ENCODE peak calls at places on chromosomes 16 and 17, in five cellular contexts. One of them, this sample, is unnamed.

GRCh38 chr16:15865742-15866141 is 8.9 kb upstream of the MYH11 start:
- DNase-seq in neural crest cell: no peak
- DNase-seq in endothelial cell: no peak
- DNase-seq in Calu3: no peak
- DNase-seq in progenitor cell of endocrine pancreas: no peak
- DNase-seq in this sample: no peak

GRCh38 chr17:28745777-28746473 is 2.1 kb downstream of the TRAF4 start:
- DNase-seq in neural crest cell: no peak
- DNase-seq in endothelial cell: no peak
- DNase-seq in Calu3: peak
- DNase-seq in progenitor cell of endocrine pancreas: no peak
- DNase-seq in this sample: no peak

GRCh38 chr17:67474081-67474661 is 97.1 kb downstream of the PITPNC1 start:
- DNase-seq in neural crest cell: no peak
- DNase-seq in endothelial cell: no peak
- DNase-seq in Calu3: no peak
- DNase-seq in progenitor cell of endocrine pancreas: no peak
- DNase-seq in this sample: no peak

GRCh38 chr17:75102385-75102821 is 7.4 kb upstream of the ARMC7 start:
- DNase-seq in neural crest cell: no peak
- DNase-seq in endothelial cell: no peak
- DNase-seq in Calu3: no peak
- DNase-seq in progenitor cell of endocrine pancreas: no peak
- DNase-seq in this sample: no peak

GRCh38 chr17:40314557-40314953 is 5.6 kb downstream of the RARA start:
- DNase-seq in neural crest cell: no peak
- DNase-seq in endothelial cell: no peak
- DNase-seq in Calu3: peak
- DNase-seq in progenitor cell of endocrine pancreas: no peak
- DNase-seq in this sample: peak

GRCh38 chr17:57589151-57590034 is 155.7 kb downstream of the CCDC182 start:
- DNase-seq in neural crest cell: no peak
- DNase-seq in endothelial cell: no peak
- DNase-seq in Calu3: no peak
- DNase-seq in progenitor cell of endocrine pancreas: no peak
- DNase-seq in this sample: no peak

GRCh38 chr17:55289106-55289446 is 24.3 kb downstream of the HLF start:
- DNase-seq in neural crest cell: no peak
- DNase-seq in endothelial cell: no peak
- DNase-seq in Calu3: no peak
- DNase-seq in progenitor cell of endocrine pancreas: no peak
- DNase-seq in this sample: no peak

GRCh38 chr17:32256695-32257013 is 9.0 kb upstream of the RHBDL3 start:
- DNase-seq in neural crest cell: no peak
- DNase-seq in endothelial cell: no peak
- DNase-seq in Calu3: no peak
- DNase-seq in progenitor cell of endocrine pancreas: no peak
- DNase-seq in this sample: no peak

GRCh38 chr17:48586355-48586924 is 3.6 kb downstream of the HOXB3 start:
- DNase-seq in neural crest cell: no peak
- DNase-seq in endothelial cell: no peak
- DNase-seq in Calu3: peak
- DNase-seq in progenitor cell of endocrine pancreas: no peak
- DNase-seq in this sample: peak

GRCh38 chr17:33968350-33969044 is 286.6 kb upstream of the CCL2 start:
- DNase-seq in neural crest cell: no peak
- DNase-seq in endothelial cell: peak
- DNase-seq in Calu3: no peak
- DNase-seq in progenitor cell of endocrine pancreas: no peak
- DNase-seq in this sample: peak

GRCh38 chr16:27824786-27825185 is 238.7 kb downstream of the GSG1L start:
- DNase-seq in neural crest cell: no peak
- DNase-seq in endothelial cell: no peak
- DNase-seq in Calu3: no peak
- DNase-seq in progenitor cell of endocrine pancreas: no peak
- DNase-seq in this sample: no peak

GRCh38 chr17:57138956-57139576 is 54.0 kb downstream of the AKAP1 start:
- DNase-seq in neural crest cell: no peak
- DNase-seq in endothelial cell: no peak
- DNase-seq in Calu3: no peak
- DNase-seq in progenitor cell of endocrine pancreas: no peak
- DNase-seq in this sample: no peak

GRCh38 chr16:76942089-76942488 is 248.9 kb upstream of the MON1B start:
- DNase-seq in neural crest cell: no peak
- DNase-seq in endothelial cell: no peak
- DNase-seq in Calu3: no peak
- DNase-seq in progenitor cell of endocrine pancreas: no peak
- DNase-seq in this sample: no peak

GRCh38 chr16:31869511-31870201 is 4.0 kb upstream of the ZNF267 start:
- DNase-seq in neural crest cell: no peak
- DNase-seq in endothelial cell: peak
- DNase-seq in Calu3: no peak
- DNase-seq in progenitor cell of endocrine pancreas: no peak
- DNase-seq in this sample: no peak

GRCh38 chr16:12558641-12559040 is 245.0 kb downstream of the CPPED1 start:
- DNase-seq in neural crest cell: no peak
- DNase-seq in endothelial cell: no peak
- DNase-seq in Calu3: no peak
- DNase-seq in progenitor cell of endocrine pancreas: no peak
- DNase-seq in this sample: no peak

GRCh38 chr17:48539177-48539576 is 5.7 kb downstream of the HOXB2 start:
- DNase-seq in neural crest cell: no peak
- DNase-seq in endothelial cell: no peak
- DNase-seq in Calu3: no peak
- DNase-seq in progenitor cell of endocrine pancreas: no peak
- DNase-seq in this sample: no peak

GRCh38 chr17:18377437-18378204 is at the start of gene EVPLL:
- DNase-seq in neural crest cell: no peak
- DNase-seq in endothelial cell: no peak
- DNase-seq in Calu3: peak
- DNase-seq in progenitor cell of endocrine pancreas: no peak
- DNase-seq in this sample: no peak

GRCh38 chr16:30113711-30114333 is 485 bp upstream of the GDPD3 start:
- DNase-seq in neural crest cell: no peak
- DNase-seq in endothelial cell: no peak
- DNase-seq in Calu3: no peak
- DNase-seq in progenitor cell of endocrine pancreas: no peak
- DNase-seq in this sample: no peak

GRCh38 chr17:1736348-1737281 is 6.1 kb upstream of the SERPINF2 start:
- DNase-seq in neural crest cell: no peak
- DNase-seq in endothelial cell: no peak
- DNase-seq in Calu3: no peak
- DNase-seq in progenitor cell of endocrine pancreas: no peak
- DNase-seq in this sample: no peak

GRCh38 chr16:83470406-83470805 is 337.4 kb upstream of the HSBP1 start:
- DNase-seq in neural crest cell: no peak
- DNase-seq in endothelial cell: no peak
- DNase-seq in Calu3: no peak
- DNase-seq in progenitor cell of endocrine pancreas: no peak
- DNase-seq in this sample: no peak

GRCh38 chr17:38606646-38607611 is 1.2 kb upstream of the SRCIN1 start:
- DNase-seq in neural crest cell: no peak
- DNase-seq in endothelial cell: no peak
- DNase-seq in Calu3: peak
- DNase-seq in progenitor cell of endocrine pancreas: no peak
- DNase-seq in this sample: no peak
- TF ChIP-seq CTCF in neural crest cell: no peak
- TF ChIP-seq CTCF in endothelial cell: no peak
- TF ChIP-seq CTCF in Calu3: peak
- TF ChIP-seq CTCF in progenitor cell of endocrine pancreas: no peak
- TF ChIP-seq CTCF in this sample: peak

DNA sequence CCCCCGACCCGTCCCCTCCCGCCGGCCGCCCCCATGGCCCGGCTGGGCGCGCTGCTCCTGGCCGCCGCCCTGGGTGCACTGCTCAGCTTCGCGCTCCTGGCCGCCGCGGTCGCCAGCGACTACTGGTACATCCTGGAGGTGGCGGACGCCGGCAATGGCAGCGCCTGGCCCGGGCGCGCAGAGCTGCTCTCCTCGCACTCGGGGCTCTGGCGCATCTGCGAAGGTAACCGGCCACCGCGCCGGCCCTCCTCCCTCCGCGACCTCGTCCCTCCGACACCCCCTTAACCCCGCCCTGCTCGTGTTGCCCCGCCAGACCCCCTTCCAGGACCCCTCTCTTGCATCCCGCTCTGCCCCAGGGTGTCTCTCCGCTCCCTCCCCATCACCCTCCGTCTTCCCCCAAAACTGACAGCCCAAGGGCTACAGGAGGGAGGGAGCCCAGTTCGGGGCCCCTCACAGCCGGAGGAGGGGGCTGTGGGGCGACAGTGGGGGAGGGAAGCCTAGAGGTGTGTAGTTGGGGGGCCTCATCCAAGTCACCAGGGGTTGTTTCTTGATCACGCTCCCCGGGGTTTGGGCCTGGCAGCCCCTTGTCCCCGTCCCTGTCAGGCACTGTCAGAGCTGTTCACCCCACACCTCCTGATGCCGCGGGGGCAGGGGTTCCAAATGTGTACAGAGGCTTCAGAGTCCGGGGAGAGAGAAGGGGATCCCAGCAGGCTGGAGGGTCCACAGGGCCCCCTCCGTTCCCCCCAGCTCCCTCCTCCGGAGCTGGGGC is 744 bp downstream of the TMEM235 start:
- DNase-seq in neural crest cell: no peak
- DNase-seq in endothelial cell: peak
- DNase-seq in Calu3: no peak
- DNase-seq in progenitor cell of endocrine pancreas: no peak
- DNase-seq in this sample: no peak
- TF ChIP-seq CTCF in neural crest cell: no peak
- TF ChIP-seq CTCF in endothelial cell: no peak
- TF ChIP-seq CTCF in Calu3: no peak
- TF ChIP-seq CTCF in progenitor cell of endocrine pancreas: no peak
- TF ChIP-seq CTCF in this sample: no peak

GRCh38 chr17:77746901-77747620 is 211.4 kb upstream of the TNRC6C start:
- DNase-seq in neural crest cell: no peak
- DNase-seq in endothelial cell: no peak
- DNase-seq in Calu3: no peak
- DNase-seq in progenitor cell of endocrine pancreas: no peak
- DNase-seq in this sample: no peak
- TF ChIP-seq CTCF in neural crest cell: no peak
- TF ChIP-seq CTCF in endothelial cell: no peak
- TF ChIP-seq CTCF in Calu3: no peak
- TF ChIP-seq CTCF in progenitor cell of endocrine pancreas: no peak
- TF ChIP-seq CTCF in this sample: no peak

GRCh38 chr16:1573301-1573700 is 38.6 kb downstream of the IFT140 start:
- DNase-seq in neural crest cell: no peak
- DNase-seq in endothelial cell: no peak
- DNase-seq in Calu3: no peak
- DNase-seq in progenitor cell of endocrine pancreas: no peak
- DNase-seq in this sample: no peak

GRCh38 chr16:1575578-1575977 is 36.3 kb downstream of the IFT140 start:
- DNase-seq in neural crest cell: no peak
- DNase-seq in endothelial cell: no peak
- DNase-seq in Calu3: no peak
- DNase-seq in progenitor cell of endocrine pancreas: no peak
- DNase-seq in this sample: no peak

GRCh38 chr16:1567988-1568387 is 34.5 kb downstream of the TMEM204 start:
- DNase-seq in neural crest cell: no peak
- DNase-seq in endothelial cell: no peak
- DNase-seq in Calu3: no peak
- DNase-seq in progenitor cell of endocrine pancreas: no peak
- DNase-seq in this sample: no peak

GRCh38 chr16:1571012-1571671 is 37.7 kb downstream of the TMEM204 start:
- DNase-seq in neural crest cell: no peak
- DNase-seq in endothelial cell: no peak
- DNase-seq in Calu3: no peak
- DNase-seq in progenitor cell of endocrine pancreas: no peak
- DNase-seq in this sample: no peak

GRCh38 chr16:1572664-1573063 is 39.2 kb downstream of the TMEM204 start:
- DNase-seq in neural crest cell: no peak
- DNase-seq in endothelial cell: no peak
- DNase-seq in Calu3: no peak
- DNase-seq in progenitor cell of endocrine pancreas: no peak
- DNase-seq in this sample: no peak
- TF ChIP-seq CTCF in neural crest cell: no peak
- TF ChIP-seq CTCF in endothelial cell: no peak
- TF ChIP-seq CTCF in Calu3: no peak
- TF ChIP-seq CTCF in progenitor cell of endocrine pancreas: no peak
- TF ChIP-seq CTCF in this sample: no peak

DNA sequence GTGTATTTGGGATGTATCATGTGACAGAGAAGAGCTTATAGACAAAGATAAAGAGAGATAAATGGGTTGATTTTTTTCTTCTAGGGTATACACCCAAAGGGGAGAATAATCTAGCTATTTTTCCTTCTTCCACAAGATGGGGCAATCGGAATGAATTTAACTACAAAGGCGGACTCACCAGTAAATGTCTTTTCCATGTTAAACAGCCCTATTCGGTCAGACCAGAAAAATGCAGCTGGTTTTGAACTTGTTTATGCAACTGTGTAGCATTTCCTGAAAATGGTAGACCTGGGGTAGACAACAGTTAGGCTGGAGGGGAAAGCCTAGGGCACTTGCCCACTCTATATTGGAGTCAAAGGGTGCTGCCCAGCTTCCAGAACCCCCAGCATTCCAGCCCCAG is 477.1 kb downstream of the TOX3 start:
- DNase-seq in neural crest cell: no peak
- DNase-seq in endothelial cell: peak
- DNase-seq in Calu3: peak
- DNase-seq in progenitor cell of endocrine pancreas: no peak
- DNase-seq in this sample: no peak
- TF ChIP-seq CTCF in neural crest cell: peak
- TF ChIP-seq CTCF in endothelial cell: peak
- TF ChIP-seq CTCF in Calu3: peak
- TF ChIP-seq CTCF in progenitor cell of endocrine pancreas: peak
- TF ChIP-seq CTCF in this sample: no peak

This sample was measured in natural killer cell.